ENCODE peak calls at places on chromosomes 11 and 22, in seven cellular contexts. V, W, H, Z, B, T and R are unnamed samples.

GRCh38 chr22:34798605-34799004 is 267.4 kb upstream of the ISX start:
- DNase-seq in B (no peak), H (no peak), W (no peak), V (no peak), Z (no peak), T (no peak), R (no peak)

GRCh38 chr22:42277988-42278776 is 7.7 kb upstream of the TCF20 start:
- DNase-seq in W (no peak), T (no peak), H (no peak), Z (peak; percentile 15), B (no peak), V (no peak), R (no peak)

GRCh38 chr11:26793517-26793916 is 71.7 kb upstream of the SLC5A12 start:
- DNase-seq in B (no peak), T (no peak), Z (no peak), H (no peak), W (no peak), V (no peak), R (no peak)

GRCh38 chr11:133545199-133545709 is 13.0 kb upstream of the OPCML start:
- DNase-seq in T (no peak), W (no peak), H (no peak), B (no peak), Z (no peak), V (no peak), R (no peak)

GRCh38 chr22:49230194-49230577 is 597.5 kb downstream of the BRD1 start:
- DNase-seq in T (no peak), V (peak; percentile 8), W (no peak), H (no peak), B (no peak), Z (no peak), R (no peak)

GRCh38 chr11:12449961-12450715 is 72.8 kb downstream of the PARVA start:
- DNase-seq in Z (no peak), H (no peak), V (no peak), W (no peak), T (no peak), B (no peak), R (no peak)

GRCh38 chr11:130449246-130449990 is 973 bp downstream of the ADAMTS15 start:
- DNase-seq in H (no peak), W (no peak), B (no peak), Z (no peak), T (no peak), V (no peak), R (peak; percentile 40)

GRCh38 chr11:126122863-126123262 is 60.2 kb upstream of the CDON start:
- DNase-seq in T (no peak), B (no peak), Z (no peak), H (no peak), W (no peak), V (no peak), R (no peak)

GRCh38 chr11:107563702-107564101 is 1.8 kb downstream of the ALKBH8 start:
- DNase-seq in H (peak; percentile 79), W (no peak), B (peak; percentile 59), V (peak; percentile 29), T (peak; percentile 64), Z (peak; percentile 35), R (no peak)

GRCh38 chr11:44829838-44830237 is 103.1 kb downstream of the TSPAN18 start:
- DNase-seq in W (no peak), V (no peak), H (peak; percentile 13), T (no peak), B (no peak), Z (no peak), R (no peak)

GRCh38 chr11:13761712-13762111 is 93.2 kb downstream of the FAR1 start:
- DNase-seq in B (no peak), V (no peak), W (no peak), H (no peak), Z (no peak), T (no peak), R (no peak)

GRCh38 chr11:120131941-120132644 is 5.8 kb downstream of the TRIM29 start:
- DNase-seq in B (no peak), V (no peak), H (no peak), Z (peak; percentile 4), T (no peak), W (no peak), R (no peak)

GRCh38 chr22:48630848-48631247 is 1196.8 kb downstream of the BRD1 start:
- DNase-seq in T (no peak), H (no peak), B (no peak), W (no peak), V (no peak), Z (no peak), R (no peak)